ENCODE peak calls at places on chromosomes 1 and 21, in seven cellular contexts. O is AG04449, E is upper lobe of right lung, Z is fibroblast of lung, H is suprapubic skin, M is mucosa of descending colon, U is retinal pigment epithelial cell. P is an unnamed sample.

GRCh38 chr21:27261676-27262075 is 294.8 kb upstream of the ADAMTS5 start:
- DNase-seq in M (no peak), U (no peak), O (no peak), Z (no peak), E (no peak), H (no peak), P (no peak)

GRCh38 chr1:97832490-97832889 is 88.3 kb downstream of the DPYD start:
- DNase-seq in M (no peak), Z (peak), U (no peak), E (no peak), H (no peak), O (no peak), P (peak)

GRCh38 chr1:158019177-158019868 is 25.9 kb downstream of the KIRREL1 start:
- DNase-seq in Z (peak), U (peak), E (no peak), M (no peak), H (no peak), O (peak), P (peak)

GRCh38 chr1:112868191-112868590 is 87.8 kb downstream of the SLC16A1 start:
- DNase-seq in H (no peak), Z (no peak), E (no peak), O (no peak), M (no peak), U (no peak), P (no peak)

GRCh38 chr21:38768385-38769071 is 37.2 kb upstream of the ETS2 start:
- DNase-seq in O (peak), Z (peak), U (no peak), M (no peak), H (no peak), E (no peak), P (peak)

GRCh38 chr1:147890177-147890790 is 12.3 kb upstream of the GJA8 start:
- DNase-seq in U (peak), E (peak), Z (peak), H (no peak), O (no peak), M (peak), P (peak)

GRCh38 chr1:59718064-59718988 is 96.4 kb upstream of the HOOK1 start:
- DNase-seq in U (no peak), H (no peak), O (no peak), E (no peak), M (no peak), Z (peak), P (no peak)

GRCh38 chr1:200896571-200897187 is 2.0 kb downstream of the INAVA start:
- DNase-seq in O (no peak), H (no peak), M (peak), Z (no peak), E (peak), U (no peak), P (peak)

GRCh38 chr1:56278052-56278451 is 301.3 kb downstream of the PLPP3 start:
- DNase-seq in U (no peak), Z (no peak), E (no peak), M (no peak), H (no peak), O (no peak), P (no peak)

GRCh38 chr1:172717722-172718455 is 59.0 kb downstream of the FASLG start:
- DNase-seq in E (no peak), O (no peak), Z (no peak), H (no peak), U (no peak), M (no peak), P (no peak)

GRCh38 chr1:192610114-192610958 is 25.6 kb upstream of the RGS13 start:
- DNase-seq in O (no peak), M (no peak), U (no peak), Z (peak), E (no peak), H (no peak), P (peak)

GRCh38 chr1:91781371-91781825 is 104.6 kb downstream of the TGFBR3 start:
- DNase-seq in E (no peak), O (peak), U (peak), H (no peak), M (no peak), Z (peak), P (peak)

GRCh38 chr1:53120659-53121058 is 21.8 kb downstream of the SLC1A7 start:
- DNase-seq in O (no peak), Z (no peak), M (no peak), H (no peak), U (no peak), E (no peak), P (no peak)

GRCh38 chr1:33512612-33513011 is 40.2 kb downstream of the ZSCAN20 start:
- DNase-seq in E (no peak), M (no peak), H (no peak), Z (no peak), U (no peak), O (no peak), P (no peak)

GRCh38 chr1:226800763-226801380 is 61.8 kb upstream of the ITPKB start:
- DNase-seq in O (no peak), U (no peak), M (no peak), Z (no peak), E (no peak), H (no peak), P (no peak)

GRCh38 chr1:246001821-246002220 is 505.3 kb downstream of the SMYD3 start:
- DNase-seq in U (no peak), M (no peak), O (no peak), Z (peak), E (no peak), H (no peak), P (no peak)

GRCh38 chr1:21764615-21765423 is 18.1 kb downstream of the USP48 start:
- DNase-seq in O (peak), Z (peak), E (no peak), M (no peak), H (no peak), U (peak), P (peak)

GRCh38 chr1:31560394-31560793 is 15.9 kb upstream of the TINAGL1 start:
- DNase-seq in M (no peak), O (no peak), U (no peak), E (no peak), Z (no peak), H (no peak), P (no peak)

GRCh38 chr1:154621875-154622274 is 13.9 kb upstream of the ADAR start:
- DNase-seq in U (no peak), M (no peak), Z (no peak), O (no peak), E (no peak), H (no peak), P (no peak)

GRCh38 chr1:12150456-12151200 is 16.2 kb upstream of the TNFRSF1B start:
- DNase-seq in M (no peak), U (no peak), O (no peak), H (no peak), Z (no peak), E (no peak), P (no peak)

GRCh38 chr1:241208910-241209414 is 148.0 kb downstream of the RGS7 start:
- DNase-seq in E (no peak), U (no peak), H (no peak), M (no peak), O (no peak), Z (no peak), P (no peak)

GRCh38 chr1:2650967-2651645 is 18.3 kb upstream of the MMEL1 start:
- DNase-seq in Z (no peak), U (no peak), E (peak), M (peak), H (peak), O (no peak), P (no peak)

GRCh38 chr1:206655471-206655882 is 20.1 kb downstream of the DYRK3 start:
- DNase-seq in Z (no peak), O (no peak), E (no peak), H (no peak), M (no peak), U (peak), P (no peak)

GRCh38 chr1:11691302-11691914 is at the start of gene DRAXIN:
- DNase-seq in O (no peak), M (no peak), H (no peak), E (no peak), U (no peak), Z (no peak), P (no peak)

GRCh38 chr1:186620951-186621350 is 59.3 kb downstream of the PTGS2 start:
- DNase-seq in E (no peak), O (peak), M (no peak), Z (peak), U (peak), H (no peak), P (peak)

GRCh38 chr21:28142692-28143091 is 850.0 kb downstream of the LTN1 start:
- DNase-seq in M (no peak), Z (peak), H (no peak), U (no peak), O (peak), E (no peak), P (peak)

GRCh38 chr1:200966934-200967333 is 56.6 kb downstream of the KIF21B start:
- DNase-seq in E (no peak), O (no peak), U (no peak), Z (no peak), H (no peak), M (no peak), P (no peak)

GRCh38 chr1:234611153-234611798 is 1.3 kb upstream of the IRF2BP2 start:
- DNase-seq in H (no peak), O (peak), Z (peak), M (no peak), U (peak), E (no peak), P (peak)

GRCh38 chr1:995665-996633 is 3.9 kb downstream of the HES4 start:
- DNase-seq in Z (no peak), H (peak), O (no peak), E (peak), U (no peak), M (peak), P (no peak)

DNA sequence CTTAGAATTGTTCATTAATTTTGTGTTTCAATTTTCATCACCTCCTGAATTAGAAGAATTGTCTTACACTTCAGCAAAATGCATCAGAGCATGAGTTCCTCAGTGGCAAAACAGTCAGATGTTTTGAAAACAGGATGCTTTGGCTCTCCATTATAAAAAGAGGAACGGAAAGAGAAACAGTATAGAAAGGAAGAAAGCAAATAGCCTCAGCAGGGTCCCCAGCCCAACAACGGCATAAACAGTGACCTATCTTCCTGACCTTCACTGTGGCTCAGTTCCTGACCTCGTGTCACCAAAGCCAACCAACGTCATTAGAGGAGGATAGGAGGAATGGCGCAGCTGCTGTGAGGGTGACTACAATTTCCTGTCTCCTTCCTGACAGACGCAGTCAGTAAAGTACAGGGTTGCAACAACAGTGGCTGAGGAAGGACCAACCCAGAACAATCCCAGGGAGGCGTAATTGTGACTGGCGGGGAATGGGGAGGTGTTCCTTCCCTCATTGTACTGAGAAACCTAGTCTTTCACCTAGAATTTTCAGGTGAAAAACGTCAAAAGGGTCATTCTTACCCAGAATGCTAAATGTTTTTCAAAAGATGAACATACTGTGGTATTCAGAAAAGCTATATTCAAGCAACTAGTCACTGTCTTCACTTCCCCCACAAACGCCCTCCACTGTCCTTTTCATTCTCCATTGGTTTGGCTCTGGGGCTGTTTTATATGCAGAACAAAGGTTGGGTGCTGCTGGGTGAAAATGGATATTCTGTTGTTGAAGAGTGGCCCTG is 197.9 kb upstream of the SGIP1 start:
- DNase-seq in O (no peak), U (no peak), Z (no peak), H (peak), E (peak), M (peak), P (peak)
- H3K4me3 ChIP-seq in O (peak), U (no peak), Z (no peak), H (peak), E (peak), M (no peak), P (peak)

GRCh38 chr1:6414443-6414844 is 5.3 kb downstream of the HES2 start:
- DNase-seq in U (no peak), O (no peak), M (no peak), Z (peak), H (no peak), E (no peak), P (peak)
- TF ChIP-seq CTCF in U (peak), O (peak), M (peak), Z (peak), H (no peak), E (peak), P (peak)

DNA sequence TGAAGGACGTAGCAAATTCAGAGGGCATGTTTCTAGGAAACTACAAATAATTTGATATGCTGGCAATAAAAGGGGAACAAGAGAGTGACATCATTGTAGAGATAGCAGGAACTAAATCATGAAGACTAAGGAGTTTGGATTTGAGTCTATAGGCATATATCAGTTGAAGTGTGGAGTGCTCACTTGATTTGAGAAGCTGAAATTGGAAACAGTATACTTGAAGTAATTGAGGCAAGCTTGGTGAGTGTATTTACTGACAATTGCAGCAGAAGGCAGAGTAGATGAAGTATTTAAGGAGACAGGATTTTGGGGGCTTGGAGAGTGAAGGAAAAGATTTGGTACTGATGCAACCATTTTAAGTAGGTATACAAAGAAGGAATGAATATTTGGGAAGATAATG is 6.4 kb upstream of the TMCO2 start:
- DNase-seq in U (no peak), E (no peak), O (no peak), Z (no peak), H (no peak), M (no peak), P (peak)
- H3K4me3 ChIP-seq in U (no peak), E (no peak), O (no peak), Z (no peak), H (no peak), M (no peak), P (no peak)

GRCh38 chr1:198830397-198830796 is 191.6 kb downstream of the PTPRC start:
- DNase-seq in M (no peak), H (no peak), O (no peak), U (no peak), Z (no peak), E (no peak), P (no peak)

GRCh38 chr1:198833706-198834497 is 195.1 kb downstream of the PTPRC start:
- DNase-seq in H (no peak), Z (no peak), M (no peak), U (no peak), O (no peak), E (no peak), P (no peak)

GRCh38 chr1:198825254-198825653 is 186.4 kb downstream of the PTPRC start:
- DNase-seq in U (no peak), E (no peak), O (no peak), H (no peak), M (no peak), Z (no peak), P (no peak)

GRCh38 chr1:198829356-198829755 is 190.5 kb downstream of the PTPRC start:
- DNase-seq in H (no peak), E (no peak), U (no peak), O (no peak), M (no peak), Z (no peak), P (no peak)

DNA sequence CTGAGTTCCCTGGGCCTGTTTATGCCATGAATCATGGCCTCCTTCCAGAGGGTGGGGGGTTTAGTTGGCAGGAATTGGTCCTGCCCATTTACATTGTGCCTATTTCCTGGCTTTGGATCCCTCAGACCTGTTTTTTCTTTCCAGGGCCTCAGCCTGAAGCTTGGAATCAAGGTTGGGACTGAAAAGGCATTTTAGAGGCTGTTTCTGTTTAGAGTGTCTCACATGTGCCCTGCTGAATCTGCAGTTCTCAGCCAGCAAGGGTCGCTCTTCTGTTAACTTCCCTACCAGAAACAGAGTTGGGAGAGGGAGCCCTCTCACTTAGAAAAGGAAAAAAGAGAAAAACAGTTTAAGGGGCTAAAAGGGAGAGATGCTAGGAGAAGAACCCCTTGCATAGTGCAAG is 191.1 kb downstream of the PTPRC start:
- DNase-seq in E (no peak), H (no peak), M (no peak), Z (peak), O (no peak), U (no peak), P (peak)
- TF ChIP-seq CTCF in E (peak), H (no peak), M (no peak), Z (peak), O (peak), U (peak), P (peak)